ENCODE peak calls at places on chromosomes 2 and 18, in eight cellular contexts. One of them, this sample, is unnamed.

GRCh38 chr18:55365342-55365741 is 222.7 kb downstream of the TCF4 start:
- DNase-seq in small intestine: no peak
- DNase-seq in right cardiac atrium: no peak
- DNase-seq in astrocyte: no peak
- DNase-seq in heart right ventricle: no peak
- DNase-seq in cardiac muscle cell: no peak
- DNase-seq in mammary epithelial cell: no peak
- DNase-seq in heart left ventricle: no peak
- DNase-seq in this sample: no peak

GRCh38 chr2:187055463-187055862 is 206.5 kb upstream of the ZSWIM2 start:
- DNase-seq in small intestine: no peak
- DNase-seq in right cardiac atrium: peak
- DNase-seq in astrocyte: no peak
- DNase-seq in heart right ventricle: no peak
- DNase-seq in cardiac muscle cell: peak
- DNase-seq in mammary epithelial cell: peak
- DNase-seq in heart left ventricle: no peak
- DNase-seq in this sample: no peak

GRCh38 chr2:237222178-237222577 is 136.5 kb downstream of the COPS8 start:
- DNase-seq in small intestine: no peak
- DNase-seq in right cardiac atrium: peak
- DNase-seq in astrocyte: peak
- DNase-seq in heart right ventricle: no peak
- DNase-seq in cardiac muscle cell: peak
- DNase-seq in mammary epithelial cell: no peak
- DNase-seq in heart left ventricle: no peak
- DNase-seq in this sample: no peak

GRCh38 chr18:23243178-23243577 is 107.9 kb downstream of the CABLES1 start:
- DNase-seq in small intestine: no peak
- DNase-seq in right cardiac atrium: no peak
- DNase-seq in astrocyte: no peak
- DNase-seq in heart right ventricle: no peak
- DNase-seq in cardiac muscle cell: no peak
- DNase-seq in mammary epithelial cell: no peak
- DNase-seq in heart left ventricle: no peak
- DNase-seq in this sample: no peak

GRCh38 chr18:76610933-76611749 is 116.1 kb upstream of the ZNF516 start:
- DNase-seq in small intestine: no peak
- DNase-seq in right cardiac atrium: no peak
- DNase-seq in astrocyte: peak
- DNase-seq in heart right ventricle: no peak
- DNase-seq in cardiac muscle cell: peak
- DNase-seq in mammary epithelial cell: peak
- DNase-seq in heart left ventricle: no peak
- DNase-seq in this sample: peak

GRCh38 chr2:33168425-33168824 is 221.7 kb downstream of the LTBP1 start:
- DNase-seq in small intestine: no peak
- DNase-seq in right cardiac atrium: no peak
- DNase-seq in astrocyte: no peak
- DNase-seq in heart right ventricle: no peak
- DNase-seq in cardiac muscle cell: no peak
- DNase-seq in mammary epithelial cell: no peak
- DNase-seq in heart left ventricle: no peak
- DNase-seq in this sample: no peak

GRCh38 chr18:48948112-48949050 is 2.4 kb downstream of the SMAD7 start:
- DNase-seq in small intestine: no peak
- DNase-seq in right cardiac atrium: peak
- DNase-seq in astrocyte: peak
- DNase-seq in heart right ventricle: peak
- DNase-seq in cardiac muscle cell: peak
- DNase-seq in mammary epithelial cell: peak
- DNase-seq in heart left ventricle: peak
- DNase-seq in this sample: peak

GRCh38 chr2:25333981-25334380 is 7.7 kb downstream of the DNMT3A start:
- DNase-seq in small intestine: no peak
- DNase-seq in right cardiac atrium: no peak
- DNase-seq in astrocyte: no peak
- DNase-seq in heart right ventricle: no peak
- DNase-seq in cardiac muscle cell: no peak
- DNase-seq in mammary epithelial cell: no peak
- DNase-seq in heart left ventricle: no peak
- DNase-seq in this sample: no peak

GRCh38 chr2:170813611-170814550 is 2.8 kb upstream of the GAD1 start:
- DNase-seq in small intestine: peak
- DNase-seq in right cardiac atrium: peak
- DNase-seq in astrocyte: peak
- DNase-seq in heart right ventricle: peak
- DNase-seq in cardiac muscle cell: peak
- DNase-seq in mammary epithelial cell: peak
- DNase-seq in heart left ventricle: no peak
- DNase-seq in this sample: peak

GRCh38 chr2:199460101-199460671 is 2.4 kb upstream of the SATB2 start:
- DNase-seq in small intestine: no peak
- DNase-seq in right cardiac atrium: no peak
- DNase-seq in astrocyte: peak
- DNase-seq in heart right ventricle: no peak
- DNase-seq in cardiac muscle cell: peak
- DNase-seq in mammary epithelial cell: peak
- DNase-seq in heart left ventricle: no peak
- DNase-seq in this sample: no peak

GRCh38 chr2:238138331-238139102 is at the start of gene KLHL30:
- DNase-seq in small intestine: no peak
- DNase-seq in right cardiac atrium: no peak
- DNase-seq in astrocyte: no peak
- DNase-seq in heart right ventricle: peak
- DNase-seq in cardiac muscle cell: no peak
- DNase-seq in mammary epithelial cell: no peak
- DNase-seq in heart left ventricle: peak
- DNase-seq in this sample: no peak

GRCh38 chr2:27372937-27373336 is 2.5 kb downstream of the SNX17 start:
- DNase-seq in small intestine: no peak
- DNase-seq in right cardiac atrium: no peak
- DNase-seq in astrocyte: no peak
- DNase-seq in heart right ventricle: no peak
- DNase-seq in cardiac muscle cell: no peak
- DNase-seq in mammary epithelial cell: no peak
- DNase-seq in heart left ventricle: no peak
- DNase-seq in this sample: no peak

GRCh38 chr2:126795661-126796060 is 103.0 kb upstream of the TEX51 start:
- DNase-seq in small intestine: no peak
- DNase-seq in right cardiac atrium: no peak
- DNase-seq in astrocyte: no peak
- DNase-seq in heart right ventricle: no peak
- DNase-seq in cardiac muscle cell: no peak
- DNase-seq in mammary epithelial cell: no peak
- DNase-seq in heart left ventricle: no peak
- DNase-seq in this sample: no peak

GRCh38 chr2:183248866-183249567 is 124.8 kb downstream of the NUP35 start:
- DNase-seq in small intestine: peak
- DNase-seq in right cardiac atrium: no peak
- DNase-seq in astrocyte: peak
- DNase-seq in heart right ventricle: no peak
- DNase-seq in cardiac muscle cell: peak
- DNase-seq in mammary epithelial cell: peak
- DNase-seq in heart left ventricle: no peak
- DNase-seq in this sample: no peak

GRCh38 chr2:46846454-46846990 is 69.1 kb downstream of the MCFD2 start:
- DNase-seq in small intestine: peak
- DNase-seq in right cardiac atrium: no peak
- DNase-seq in astrocyte: no peak
- DNase-seq in heart right ventricle: no peak
- DNase-seq in cardiac muscle cell: peak
- DNase-seq in mammary epithelial cell: peak
- DNase-seq in heart left ventricle: no peak
- DNase-seq in this sample: no peak

GRCh38 chr2:66279024-66279423 is 155.9 kb upstream of the MEIS1 start:
- DNase-seq in small intestine: no peak
- DNase-seq in right cardiac atrium: no peak
- DNase-seq in astrocyte: no peak
- DNase-seq in heart right ventricle: no peak
- DNase-seq in cardiac muscle cell: no peak
- DNase-seq in mammary epithelial cell: no peak
- DNase-seq in heart left ventricle: no peak
- DNase-seq in this sample: no peak

GRCh38 chr2:39663187-39663930 is 2.4 kb upstream of the TMEM178A start:
- DNase-seq in small intestine: no peak
- DNase-seq in right cardiac atrium: no peak
- DNase-seq in astrocyte: peak
- DNase-seq in heart right ventricle: no peak
- DNase-seq in cardiac muscle cell: no peak
- DNase-seq in mammary epithelial cell: no peak
- DNase-seq in heart left ventricle: no peak
- DNase-seq in this sample: no peak

GRCh38 chr2:239343460-239343859 is 57.4 kb downstream of the HDAC4 start:
- DNase-seq in small intestine: no peak
- DNase-seq in right cardiac atrium: no peak
- DNase-seq in astrocyte: no peak
- DNase-seq in heart right ventricle: no peak
- DNase-seq in cardiac muscle cell: no peak
- DNase-seq in mammary epithelial cell: no peak
- DNase-seq in heart left ventricle: no peak
- DNase-seq in this sample: no peak

GRCh38 chr2:101277111-101277510 is 24.4 kb downstream of the CNOT11 start:
- DNase-seq in small intestine: no peak
- DNase-seq in right cardiac atrium: no peak
- DNase-seq in astrocyte: peak
- DNase-seq in heart right ventricle: no peak
- DNase-seq in cardiac muscle cell: peak
- DNase-seq in mammary epithelial cell: no peak
- DNase-seq in heart left ventricle: no peak
- DNase-seq in this sample: no peak

GRCh38 chr2:138536740-138537139 is 35.2 kb downstream of the SPOPL start:
- DNase-seq in small intestine: no peak
- DNase-seq in right cardiac atrium: no peak
- DNase-seq in astrocyte: no peak
- DNase-seq in heart right ventricle: no peak
- DNase-seq in cardiac muscle cell: no peak
- DNase-seq in mammary epithelial cell: no peak
- DNase-seq in heart left ventricle: no peak
- DNase-seq in this sample: no peak

GRCh38 chr2:30629866-30630265 is 177.4 kb downstream of the CAPN13 start:
- DNase-seq in small intestine: no peak
- DNase-seq in right cardiac atrium: no peak
- DNase-seq in astrocyte: peak
- DNase-seq in heart right ventricle: no peak
- DNase-seq in cardiac muscle cell: peak
- DNase-seq in mammary epithelial cell: no peak
- DNase-seq in heart left ventricle: no peak
- DNase-seq in this sample: no peak

GRCh38 chr18:7590800-7591560 is 23.9 kb downstream of the PTPRM start:
- DNase-seq in small intestine: no peak
- DNase-seq in right cardiac atrium: no peak
- DNase-seq in astrocyte: no peak
- DNase-seq in heart right ventricle: no peak
- DNase-seq in cardiac muscle cell: peak
- DNase-seq in mammary epithelial cell: no peak
- DNase-seq in heart left ventricle: no peak
- DNase-seq in this sample: no peak

DNA sequence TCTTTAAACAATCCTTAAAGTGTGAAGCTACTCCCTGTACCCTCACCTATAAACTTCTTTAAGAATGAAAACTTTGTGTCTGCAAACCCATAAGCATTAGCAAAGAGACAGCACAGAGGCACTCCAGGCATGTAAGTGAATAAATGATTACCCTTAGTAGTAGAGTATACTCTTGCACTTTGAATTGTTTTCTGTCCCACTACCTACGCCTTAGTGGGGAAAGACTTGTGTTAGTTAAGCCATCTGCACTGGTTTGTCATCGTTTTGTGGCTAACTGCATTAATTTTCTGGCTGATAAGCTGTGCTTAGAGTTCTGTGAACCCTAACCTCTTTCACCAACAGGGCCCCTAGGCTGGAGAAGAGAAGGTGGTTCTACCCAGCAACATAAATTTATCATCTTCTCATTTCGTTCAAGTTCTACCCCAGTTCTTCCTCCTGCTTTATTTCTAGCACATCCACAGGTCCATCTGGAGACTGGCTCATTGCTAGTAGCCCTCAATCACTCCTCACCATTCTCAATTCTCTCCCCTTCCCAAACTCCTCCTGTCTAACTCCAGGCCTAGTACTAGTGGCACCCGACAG is 722 bp downstream of the LMAN2L start:
- DNase-seq in small intestine: peak
- DNase-seq in right cardiac atrium: no peak
- DNase-seq in astrocyte: no peak
- DNase-seq in heart right ventricle: no peak
- DNase-seq in cardiac muscle cell: peak
- DNase-seq in mammary epithelial cell: no peak
- DNase-seq in heart left ventricle: no peak
- DNase-seq in this sample: no peak
- H3K27ac ChIP-seq in small intestine: peak
- H3K27ac ChIP-seq in right cardiac atrium: peak
- H3K27ac ChIP-seq in astrocyte: peak
- H3K27ac ChIP-seq in heart right ventricle: peak
- H3K27ac ChIP-seq in cardiac muscle cell: peak
- H3K27ac ChIP-seq in mammary epithelial cell: peak
- H3K27ac ChIP-seq in heart left ventricle: peak
- H3K27ac ChIP-seq in this sample: peak

GRCh38 chr2:96664366-96664765 is 21.8 kb downstream of the FER1L5 start:
- DNase-seq in small intestine: no peak
- DNase-seq in right cardiac atrium: no peak
- DNase-seq in astrocyte: no peak
- DNase-seq in heart right ventricle: no peak
- DNase-seq in cardiac muscle cell: no peak
- DNase-seq in mammary epithelial cell: no peak
- DNase-seq in heart left ventricle: no peak
- DNase-seq in this sample: no peak
- H3K27ac ChIP-seq in small intestine: no peak
- H3K27ac ChIP-seq in right cardiac atrium: no peak
- H3K27ac ChIP-seq in astrocyte: peak
- H3K27ac ChIP-seq in heart right ventricle: peak
- H3K27ac ChIP-seq in cardiac muscle cell: peak
- H3K27ac ChIP-seq in mammary epithelial cell: no peak
- H3K27ac ChIP-seq in heart left ventricle: peak
- H3K27ac ChIP-seq in this sample: no peak

DNA sequence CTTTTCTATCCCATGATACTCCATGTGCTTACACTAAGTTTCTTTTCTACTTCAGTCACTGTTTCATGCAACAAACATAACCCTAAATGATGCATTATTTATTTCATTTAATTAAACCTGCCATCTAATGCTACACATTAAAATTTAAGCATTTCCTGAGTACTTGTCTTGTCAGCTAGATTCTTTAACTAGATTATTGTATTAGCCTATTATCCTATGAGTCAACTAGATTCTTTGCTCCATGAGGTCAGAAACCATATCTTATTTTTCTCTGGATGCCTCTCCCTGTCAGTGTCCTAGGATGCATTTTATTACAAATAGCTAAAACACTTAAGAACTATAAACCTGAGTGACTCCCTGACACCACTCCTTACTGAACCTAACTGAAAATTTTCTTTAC is 652.4 kb downstream of the SLC4A3 start:
- DNase-seq in small intestine: no peak
- DNase-seq in right cardiac atrium: no peak
- DNase-seq in astrocyte: peak
- DNase-seq in heart right ventricle: no peak
- DNase-seq in cardiac muscle cell: peak
- DNase-seq in mammary epithelial cell: peak
- DNase-seq in heart left ventricle: no peak
- DNase-seq in this sample: no peak
- H3K27ac ChIP-seq in small intestine: no peak
- H3K27ac ChIP-seq in right cardiac atrium: no peak
- H3K27ac ChIP-seq in astrocyte: peak
- H3K27ac ChIP-seq in heart right ventricle: no peak
- H3K27ac ChIP-seq in cardiac muscle cell: no peak
- H3K27ac ChIP-seq in mammary epithelial cell: peak
- H3K27ac ChIP-seq in heart left ventricle: no peak
- H3K27ac ChIP-seq in this sample: no peak

GRCh38 chr2:191213333-191213732 is 31.9 kb upstream of the MYO1B start:
- DNase-seq in small intestine: no peak
- DNase-seq in right cardiac atrium: no peak
- DNase-seq in astrocyte: no peak
- DNase-seq in heart right ventricle: no peak
- DNase-seq in cardiac muscle cell: no peak
- DNase-seq in mammary epithelial cell: no peak
- DNase-seq in heart left ventricle: no peak
- DNase-seq in this sample: no peak
- H3K27ac ChIP-seq in small intestine: no peak
- H3K27ac ChIP-seq in right cardiac atrium: no peak
- H3K27ac ChIP-seq in astrocyte: no peak
- H3K27ac ChIP-seq in heart right ventricle: no peak
- H3K27ac ChIP-seq in cardiac muscle cell: no peak
- H3K27ac ChIP-seq in mammary epithelial cell: no peak
- H3K27ac ChIP-seq in heart left ventricle: no peak
- H3K27ac ChIP-seq in this sample: no peak

This sample was measured in testis.